ENCODE peak calls at places on chromosomes 12 and 14, in four cellular contexts. P is foreskin keratinocyte, L is upper lobe of left lung, V is dorsolateral prefrontal cortex. O is an unnamed sample.

GRCh38 chr12:69026341-69026740 is 93.4 kb upstream of the CPM start:
- DNase-seq in L (no peak), V (no peak), P (no peak), O (no peak)

GRCh38 chr14:102772781-102773570 is 4.3 kb upstream of the TRAF3 start:
- DNase-seq in L (no peak), P (no peak), V (no peak), O (no peak)

GRCh38 chr14:59254146-59254910 is 65.9 kb downstream of the DAAM1 start:
- DNase-seq in V (no peak), P (peak; percentile 46), L (no peak), O (peak; percentile 58)

GRCh38 chr12:116508145-116509121 is 50.7 kb upstream of the MAP1LC3B2 start:
- DNase-seq in P (no peak), L (peak; percentile 92), V (no peak), O (no peak)

GRCh38 chr12:95663525-95663924 is 112.2 kb upstream of the USP44 start:
- DNase-seq in V (no peak), P (no peak), L (no peak), O (peak; percentile 42)

GRCh38 chr14:28083456-28083855 is 683.1 kb upstream of the FOXG1 start:
- DNase-seq in V (no peak), L (no peak), P (peak; percentile 80), O (peak; percentile 36)

GRCh38 chr12:40953076-40953475 is 235.0 kb upstream of the PDZRN4 start:
- DNase-seq in L (no peak), V (no peak), P (no peak), O (no peak)

GRCh38 chr14:80575763-80576162 is 364.5 kb upstream of the DIO2 start:
- DNase-seq in L (no peak), V (no peak), P (peak; percentile 17), O (peak; percentile 28)

GRCh38 chr12:107368586-107368985 is 275.2 kb upstream of the CRY1 start:
- DNase-seq in V (no peak), P (no peak), L (no peak), O (no peak)

GRCh38 chr14:73634333-73634833 is 10.4 kb upstream of the DNAL1 start:
- DNase-seq in V (peak; percentile 31), P (no peak), L (peak; percentile 91), O (peak; percentile 6)

GRCh38 chr12:166425-167091 is 47.4 kb downstream of the SLC6A12 start:
- DNase-seq in L (no peak), V (no peak), P (no peak), O (no peak)

GRCh38 chr12:25276199-25276937 is 25.6 kb upstream of the KRAS start:
- DNase-seq in L (no peak), P (peak; percentile 91), V (no peak), O (peak; percentile 95)

GRCh38 chr14:75648066-75648838 is 12.4 kb downstream of the ERG28 start:
- DNase-seq in L (no peak), P (peak; percentile 42), V (no peak), O (peak; percentile 95)

GRCh38 chr12:107277850-107278249 is 184.5 kb upstream of the CRY1 start:
- DNase-seq in V (no peak), L (no peak), P (peak; percentile 69), O (peak; percentile 93)

GRCh38 chr12:45893240-45893639 is 97.1 kb downstream of the SCAF11 start:
- DNase-seq in P (no peak), V (no peak), L (no peak), O (peak; percentile 27)

GRCh38 chr14:79271122-79271521 is 940.2 kb downstream of the DIO2 start:
- DNase-seq in P (no peak), V (no peak), L (no peak), O (no peak)

GRCh38 chr14:79278798-79279644 is 932.3 kb downstream of the DIO2 start:
- DNase-seq in L (peak; percentile 91), P (peak; percentile 90), V (peak; percentile 28), O (peak; percentile 91)

GRCh38 chr14:79278286-79278797 is 933.0 kb downstream of the DIO2 start:
- DNase-seq in V (no peak), P (no peak), L (peak; percentile 23), O (no peak)

GRCh38 chr14:79275367-79275655 is 936.0 kb downstream of the DIO2 start:
- DNase-seq in P (no peak), V (no peak), L (no peak), O (no peak)

DNA sequence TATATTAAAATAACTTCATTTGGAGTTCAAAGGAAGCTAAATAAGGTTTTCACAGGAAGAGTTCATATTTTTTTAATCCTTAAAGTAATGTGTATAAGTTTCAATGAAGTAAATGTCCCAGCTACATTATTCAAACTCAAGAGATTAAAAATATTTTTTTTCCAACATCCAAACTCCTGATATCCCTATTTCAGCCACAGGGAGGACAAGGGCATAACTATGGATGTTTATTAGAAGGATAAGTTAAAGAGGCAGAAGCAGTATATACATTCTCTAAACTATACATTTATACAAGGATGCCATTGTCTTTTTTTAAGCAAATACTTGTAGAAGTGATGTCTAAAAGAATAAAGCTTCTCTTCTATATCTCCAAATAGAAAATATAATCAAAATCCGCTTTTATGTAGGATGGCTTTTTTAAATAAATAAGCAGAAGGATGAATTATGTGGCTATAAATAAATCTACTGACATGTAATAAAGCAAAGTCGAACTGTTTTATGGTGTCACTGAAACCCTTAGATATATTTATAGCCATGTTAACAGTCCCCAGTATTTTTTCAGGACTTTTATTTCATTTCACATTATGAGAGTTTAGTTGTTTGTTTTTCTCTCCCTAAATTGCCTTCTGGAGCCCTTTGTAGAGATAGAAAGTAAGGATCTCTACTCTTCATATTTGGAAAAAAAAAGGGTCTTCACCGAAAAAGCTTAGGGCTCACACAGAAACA is 936.5 kb downstream of the DIO2 start:
- DNase-seq in L (no peak), P (no peak), V (no peak), O (no peak)
- TF ChIP-seq CTCF in L (no peak), P (peak; percentile 37), V (no peak), O (no peak)

GRCh38 chr12:65123435-65124063 is 2.4 kb upstream of the WIF1 start:
- DNase-seq in V (no peak), L (no peak), P (no peak), O (peak; percentile 35)

GRCh38 chr12:65125247-65125646 is 4.1 kb upstream of the WIF1 start:
- DNase-seq in V (no peak), L (no peak), P (no peak), O (no peak)

GRCh38 chr12:65122661-65123060 is 1.6 kb upstream of the WIF1 start:
- DNase-seq in V (no peak), P (no peak), L (no peak), O (no peak)

GRCh38 chr12:65125975-65126374 is 4.9 kb upstream of the WIF1 start:
- DNase-seq in L (no peak), P (no peak), V (no peak), O (no peak)

GRCh38 chr12:65126482-65126881 is 5.4 kb upstream of the WIF1 start:
- DNase-seq in V (no peak), P (no peak), L (no peak), O (no peak)
- H3K27me3 ChIP-seq in V (peaks cover 70% of the 10 kb centered on the region), P (peaks cover 93% of the 10 kb centered on the region), L (no peaks in the 10 kb centered on the region), O (peaks cover 7% of the 10 kb centered on the region)

DNA sequence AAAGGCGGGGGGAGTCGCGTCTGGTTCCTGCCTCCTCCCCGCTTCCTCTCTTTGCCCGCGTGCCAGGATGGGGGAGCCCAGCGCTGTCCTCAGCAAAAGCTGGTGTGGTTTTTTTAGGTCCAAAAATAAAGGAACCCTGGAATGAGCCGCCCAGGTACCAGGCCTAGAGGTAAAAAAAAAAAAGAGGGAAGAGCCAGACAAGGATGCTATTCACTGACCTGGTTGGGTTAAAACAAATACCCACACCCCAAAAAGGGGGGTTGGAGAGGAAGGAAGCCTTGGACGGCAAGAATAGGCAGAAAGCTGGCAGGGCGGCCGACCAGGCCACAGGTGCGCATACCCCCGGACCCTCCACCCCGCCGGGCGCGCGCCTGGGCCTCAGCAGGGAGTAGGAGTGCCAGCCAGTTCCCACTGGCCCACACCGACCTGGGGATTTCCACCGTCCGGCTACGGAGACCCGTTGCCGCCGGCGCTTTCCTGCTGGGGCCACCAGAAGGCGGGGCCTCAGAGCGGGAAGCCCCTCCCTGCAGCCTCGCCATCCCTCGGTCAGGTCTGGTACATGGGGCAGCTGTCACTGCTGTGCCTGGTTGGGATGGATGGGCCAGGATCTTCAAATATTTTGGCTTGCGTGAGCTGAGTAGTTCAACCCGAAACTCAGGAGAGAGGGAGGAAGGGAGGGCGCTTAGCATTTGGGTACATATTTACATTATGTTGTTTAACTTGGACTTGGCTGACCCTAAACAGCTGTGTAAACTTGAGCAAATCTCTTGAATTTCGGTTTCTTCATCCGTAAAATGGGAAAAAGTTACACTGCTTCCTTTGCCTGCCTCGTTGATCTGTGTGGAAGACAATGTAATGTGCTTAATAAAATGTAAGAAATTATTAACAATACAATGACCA is 5.4 kb upstream of the IRF2BPL start:
- DNase-seq in L (peak; percentile 95), V (no peak), P (peak; percentile 72), O (peak; percentile 69)
- TF ChIP-seq CTCF in L (no peak), V (no peak), P (no peak), O (no peak)

DNA sequence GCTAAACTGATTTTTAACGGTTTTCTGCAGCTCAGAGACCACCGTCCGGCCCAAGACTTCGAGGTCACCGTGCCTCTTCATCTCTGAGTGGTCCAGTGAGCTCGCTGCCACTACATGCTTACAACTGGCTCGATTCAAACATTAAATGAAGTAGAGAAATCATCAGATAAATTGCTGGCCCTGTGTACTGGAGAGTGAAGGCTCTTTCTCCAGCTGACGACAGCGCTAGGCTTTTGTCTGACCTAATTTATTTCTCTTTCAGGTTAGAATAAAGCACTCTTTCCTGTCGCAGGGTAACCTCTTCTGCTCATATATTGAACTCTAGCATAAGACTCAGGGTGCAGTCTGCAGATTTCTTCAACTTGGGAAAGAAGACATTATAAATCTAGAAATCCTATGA is 6.4 kb downstream of the BCL11B start:
- DNase-seq in V (no peak), P (no peak), L (no peak), O (no peak)
- H3K27me3 ChIP-seq in V (peaks cover 84% of the 10 kb centered on the region), P (no peaks in the 10 kb centered on the region), L (peaks cover 11% of the 10 kb centered on the region), O (no peaks in the 10 kb centered on the region)

DNA sequence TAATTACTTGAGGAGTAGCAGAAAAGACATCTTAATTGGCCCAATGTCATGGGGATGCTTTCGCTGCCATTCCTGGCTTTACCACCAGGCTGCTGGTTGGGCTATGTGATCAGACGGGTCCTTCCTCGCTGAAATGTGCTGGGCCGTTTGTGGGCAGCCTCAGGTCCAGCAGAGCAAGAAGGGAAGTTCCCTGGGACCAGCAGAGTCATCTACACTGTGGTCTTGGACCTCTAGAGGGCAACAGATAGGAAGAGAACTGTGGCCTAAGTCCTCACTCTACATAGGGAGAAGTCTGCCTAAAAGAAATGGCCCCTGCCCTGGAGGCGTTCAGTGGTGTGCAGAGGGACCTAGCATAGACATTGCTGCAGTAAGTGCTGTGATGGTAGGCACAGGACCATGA is 10.9 kb downstream of the EVL start:
- DNase-seq in V (no peak), L (no peak), P (no peak), O (peak; percentile 19)
- TF ChIP-seq CTCF in V (peak; percentile 52), L (peak; percentile 18), P (peak; percentile 48), O (peak; percentile 27)

GRCh38 chr12:27970391-27970980 is 2.0 kb downstream of the PTHLH start:
- DNase-seq in L (peak; percentile 86), P (no peak), V (no peak), O (no peak)
- H3K27me3 ChIP-seq in L (peaks cover 7% of the 10 kb centered on the region), P (no peaks in the 10 kb centered on the region), V (peaks cover 92% of the 10 kb centered on the region), O (no peaks in the 10 kb centered on the region)

GRCh38 chr14:24735984-24736630 is 102.1 kb upstream of the GZMB start:
- DNase-seq in P (no peak), L (no peak), V (no peak), O (no peak)

DNA sequence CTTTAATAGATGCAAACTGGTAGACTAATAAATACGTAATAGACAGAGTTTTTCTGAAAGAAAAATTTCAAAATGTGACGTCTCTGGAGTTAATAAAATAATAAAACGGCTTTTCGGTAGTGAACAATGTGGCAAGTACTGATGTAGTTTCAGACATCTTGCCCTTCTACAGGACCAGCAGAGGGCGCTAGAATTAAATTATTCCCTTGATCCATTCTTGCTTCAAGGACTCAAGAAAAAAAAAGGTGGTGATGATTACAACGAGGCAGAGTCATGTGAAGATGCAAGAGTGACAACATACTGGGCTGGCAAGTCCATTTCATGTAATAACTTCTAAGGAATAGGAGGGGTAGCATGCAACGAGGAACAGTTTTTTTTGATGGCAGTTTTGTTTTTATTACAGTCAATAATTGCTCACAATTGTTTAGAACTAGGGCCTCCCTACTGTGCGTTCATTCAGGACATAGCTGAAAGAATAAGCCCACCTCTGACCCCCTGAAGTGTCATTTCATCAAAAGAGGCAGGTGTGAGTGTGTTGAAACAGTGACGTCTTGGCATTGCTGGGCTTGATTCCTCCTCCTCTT is 101.0 kb upstream of the GZMB start:
- DNase-seq in V (no peak), L (no peak), P (peak; percentile 54), O (peak; percentile 64)
- TF ChIP-seq CTCF in V (peak; percentile 87), L (peak; percentile 69), P (peak; percentile 79), O (peak; percentile 63)

O was measured in bronchial epithelial cell.